ENCODE peak calls at places on chromosomes 16 and 17, in five cellular contexts. L is PC-3, O is uterus, G is DND-41, E is mesenchymal stem cell. U is an unnamed sample.

GRCh38 chr17:77282524-77283515 is 142.1 kb downstream of the SEC14L1 start:
- DNase-seq in L (peak; percentile 72), O (no peak), G (no peak), E (peak; percentile 26), U (no peak)

GRCh38 chr16:51343411-51343810 is 192.3 kb upstream of the SALL1 start:
- DNase-seq in L (no peak), O (no peak), G (no peak), E (no peak), U (peak; percentile 11)

GRCh38 chr17:48738803-48739526 is 10.4 kb upstream of the HOXB13 start:
- DNase-seq in L (peak; percentile 91), O (no peak), G (no peak), E (no peak), U (no peak)

GRCh38 chr16:10518479-10519041 is 61.8 kb downstream of the EMP2 start:
- DNase-seq in L (no peak), O (no peak), G (no peak), E (no peak), U (no peak)

GRCh38 chr17:68435361-68435760 is 21.9 kb downstream of the WIPI1 start:
- DNase-seq in L (no peak), O (no peak), G (no peak), E (no peak), U (no peak)

GRCh38 chr17:59964455-59965328 is at the start of gene RNFT1:
- DNase-seq in L (peak; percentile 93), O (peak; percentile 86), G (peak; percentile 87), E (peak; percentile 86), U (peak; percentile 97)

GRCh38 chr17:73972056-73972455 is 231.4 kb upstream of the RPL38 start:
- DNase-seq in L (no peak), O (no peak), G (no peak), E (no peak), U (no peak)

GRCh38 chr17:79944821-79945391 is 90.8 kb downstream of the TBC1D16 start:
- DNase-seq in L (no peak), O (no peak), G (no peak), E (no peak), U (no peak)

GRCh38 chr16:29779474-29779873 is 1.4 kb downstream of the ZG16 start:
- DNase-seq in L (peak; percentile 68), O (no peak), G (no peak), E (no peak), U (no peak)

GRCh38 chr16:22374311-22375116 is at the start of gene CDR2:
- DNase-seq in L (peak; percentile 95), O (peak; percentile 98), G (peak; percentile 98), E (peak; percentile 96), U (peak; percentile 100)
- H3K9me3 ChIP-seq in L (no peaks in the 10 kb centered on the region), O (no peaks in the 10 kb centered on the region), G (no peaks in the 10 kb centered on the region), E (no peaks in the 10 kb centered on the region), U (no peaks in the 10 kb centered on the region)

GRCh38 chr17:82164853-82165252 is 47.8 kb downstream of the CCDC57 start:
- DNase-seq in L (no peak), O (no peak), G (no peak), E (no peak), U (no peak)
- H3K27me3 ChIP-seq in L (no peaks in the 10 kb centered on the region), O (no peaks in the 10 kb centered on the region), G (no peaks in the 10 kb centered on the region), E (no peaks in the 10 kb centered on the region), U (no peaks in the 10 kb centered on the region)

GRCh38 chr17:1645207-1646171 is at the start of gene SCARF1:
- DNase-seq in L (no peak), O (peak; percentile 56), G (no peak), E (peak; percentile 55), U (no peak)

GRCh38 chr17:1644493-1645206 is 882 bp downstream of the SCARF1 start:
- DNase-seq in L (peak; percentile 55), O (no peak), G (no peak), E (peak; percentile 69), U (no peak)

GRCh38 chr17:1646199-1646875 is 805 bp upstream of the SCARF1 start:
- DNase-seq in L (no peak), O (no peak), G (no peak), E (no peak), U (no peak)

GRCh38 chr17:1643293-1643998 is 2.1 kb downstream of the SCARF1 start:
- DNase-seq in L (peak; percentile 68), O (no peak), G (peak; percentile 41), E (no peak), U (peak; percentile 31)

DNA sequence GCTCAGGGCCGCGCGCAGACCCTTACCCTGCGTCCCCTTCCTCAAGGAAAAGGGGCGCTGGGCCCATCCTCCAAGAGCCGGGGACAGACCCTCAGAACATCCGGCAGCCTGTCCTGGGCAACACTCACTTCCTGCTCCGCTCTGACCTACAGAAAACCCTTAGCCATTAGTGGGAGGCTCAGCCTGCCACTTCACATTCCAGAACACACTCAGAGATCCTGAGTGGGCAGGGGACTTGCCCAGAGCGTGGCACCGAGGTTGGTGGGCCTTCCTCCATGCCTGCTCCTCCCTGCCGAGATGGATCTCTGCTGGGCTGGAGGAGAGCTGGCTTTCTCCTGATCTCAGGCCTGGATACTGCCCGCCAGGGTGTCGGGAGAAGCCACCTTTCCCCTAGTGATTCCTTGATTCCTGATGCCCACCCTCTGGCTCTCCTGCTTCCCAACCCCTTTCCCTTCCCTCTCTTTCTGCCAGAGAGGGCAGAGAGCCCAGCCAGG is 1.5 kb downstream of the SCARF1 start:
- DNase-seq in L (no peak), O (no peak), G (no peak), E (no peak), U (no peak)
- H3K4me1 ChIP-seq in L (peaks cover 16% of the 10 kb centered on the region), O (no peaks in the 10 kb centered on the region), G (peaks cover 18% of the 10 kb centered on the region), E (peaks cover 44% of the 10 kb centered on the region), U (peaks cover 18% of the 10 kb centered on the region)

DNA sequence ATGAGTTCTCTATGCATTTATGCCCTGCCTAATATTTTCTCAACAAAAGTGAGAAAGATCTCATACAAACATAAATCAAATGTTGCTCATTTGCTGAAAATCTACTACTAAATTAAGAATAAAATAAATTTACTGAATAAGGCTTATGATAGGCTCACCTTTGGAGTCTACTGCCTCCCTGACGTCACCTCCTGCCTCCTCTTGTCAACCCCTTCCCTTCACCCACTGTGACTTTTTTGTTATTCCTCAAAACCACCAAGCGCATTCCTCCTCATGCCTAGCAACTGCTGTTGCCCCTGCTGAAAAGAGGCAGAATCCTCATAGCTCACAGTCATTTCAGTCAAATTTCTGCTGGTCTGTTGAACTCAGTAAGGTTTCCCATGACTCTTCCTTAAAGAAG is 2422.2 kb downstream of the TP53TG3F start:
- DNase-seq in L (no peak), O (no peak), G (no peak), E (no peak), U (no peak)
- H3K9me3 ChIP-seq in L (peaks cover 4% of the 10 kb centered on the region), O (no peaks in the 10 kb centered on the region), G (peaks cover 24% of the 10 kb centered on the region), E (peaks cover 23% of the 10 kb centered on the region), U (peaks cover 4% of the 10 kb centered on the region)

DNA sequence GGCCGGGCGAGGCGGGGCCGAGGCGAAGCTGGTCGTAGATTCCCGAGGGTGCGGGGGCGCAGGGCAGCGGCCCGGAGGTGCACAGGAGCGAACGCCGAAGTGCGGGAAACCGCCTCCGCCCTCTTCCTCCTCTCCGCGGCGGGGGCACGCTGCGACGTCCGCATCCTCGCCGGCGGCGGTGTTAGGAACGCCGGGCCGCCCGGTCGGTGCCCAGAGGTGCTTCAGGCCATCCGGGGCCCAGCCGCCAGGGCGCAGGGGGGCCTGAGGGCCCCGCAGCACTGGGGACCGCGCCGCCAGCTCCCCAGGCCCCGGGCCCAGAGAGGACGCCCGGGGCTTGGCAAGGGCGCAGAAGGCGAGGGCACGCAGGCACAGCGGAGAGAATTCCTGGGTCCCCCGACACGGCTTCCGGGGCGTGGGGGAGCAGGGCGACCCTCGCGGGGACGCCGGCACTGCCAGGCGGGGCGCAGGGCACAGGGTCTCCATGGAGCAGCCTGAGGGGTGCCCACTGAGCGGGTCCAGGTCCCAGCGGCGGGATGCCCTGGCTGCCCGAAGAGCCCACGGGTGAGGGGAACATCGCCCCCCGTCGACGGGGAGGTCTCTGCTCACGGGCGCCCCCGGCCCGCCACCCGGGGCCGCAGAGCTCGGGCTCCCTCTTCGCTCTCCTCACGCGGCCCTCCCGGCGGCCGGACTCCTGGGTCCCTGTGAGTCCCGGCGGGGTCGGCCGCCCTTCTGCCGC is 576 bp downstream of the EPOP start:
- DNase-seq in L (no peak), O (no peak), G (peak; percentile 35), E (no peak), U (no peak)
- H3K27me3 ChIP-seq in L (no peaks in the 10 kb centered on the region), O (no peaks in the 10 kb centered on the region), G (peaks cover 13% of the 10 kb centered on the region), E (peaks cover 48% of the 10 kb centered on the region), U (peaks cover 28% of the 10 kb centered on the region)

DNA sequence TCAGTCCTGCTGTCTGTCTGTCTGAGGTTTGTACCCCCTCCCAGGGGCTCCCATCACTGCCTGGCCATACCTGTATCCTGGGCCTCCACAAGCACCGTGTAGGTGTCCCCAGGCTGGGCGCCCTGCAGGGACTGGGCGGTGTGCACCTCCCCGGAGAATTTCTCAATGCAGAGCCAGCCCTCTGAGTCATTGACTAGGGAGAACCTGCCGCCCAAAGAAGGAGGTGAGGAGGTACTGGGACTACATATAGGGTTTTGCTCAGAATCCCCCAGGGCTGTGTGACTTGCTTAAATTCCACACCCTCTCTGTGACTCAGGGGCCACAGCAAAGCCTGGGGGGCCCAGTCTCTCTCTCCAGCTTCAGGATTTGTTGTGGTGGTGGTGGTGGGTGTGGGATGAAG is 7.6 kb downstream of the CDH16 start:
- DNase-seq in L (peak; percentile 37), O (no peak), G (no peak), E (no peak), U (no peak)
- H3K4me1 ChIP-seq in L (no peaks in the 10 kb centered on the region), O (no peaks in the 10 kb centered on the region), G (no peaks in the 10 kb centered on the region), E (no peaks in the 10 kb centered on the region), U (no peaks in the 10 kb centered on the region)